ENCODE peak calls at places on chromosomes 6 and 20, in six cellular contexts. One of them, this sample, is unnamed.
A peak's percentile ranks its signal among the peaks of the same experiment; 100 is the strongest.

GRCh38 chr6:48933136-48933535 is 529.9 kb downstream of the MMUT start:
- DNase-seq in Jurkat, Clone E6-1: no peak
- DNase-seq in colonic mucosa: no peak
- DNase-seq in upper lobe of right lung: no peak
- DNase-seq in A549: no peak
- DNase-seq in stomach: no peak
- DNase-seq in this sample: no peak

GRCh38 chr6:42783876-42784738 is 2.3 kb downstream of the BICRAL start:
- DNase-seq in Jurkat, Clone E6-1: no peak
- DNase-seq in colonic mucosa: no peak
- DNase-seq in upper lobe of right lung: no peak
- DNase-seq in A549: no peak
- DNase-seq in stomach: no peak
- DNase-seq in this sample: no peak

GRCh38 chr20:5222919-5223634 is 93.7 kb downstream of the PROKR2 start:
- DNase-seq in Jurkat, Clone E6-1: peak; percentile 48
- DNase-seq in colonic mucosa: peak; percentile 65
- DNase-seq in upper lobe of right lung: no peak
- DNase-seq in A549: peak; percentile 71
- DNase-seq in stomach: peak; percentile 58
- DNase-seq in this sample: no peak

GRCh38 chr6:97524846-97525245 is 241.8 kb upstream of the MMS22L start:
- DNase-seq in Jurkat, Clone E6-1: no peak
- DNase-seq in colonic mucosa: no peak
- DNase-seq in upper lobe of right lung: no peak
- DNase-seq in A549: no peak
- DNase-seq in stomach: no peak
- DNase-seq in this sample: no peak

GRCh38 chr20:40654876-40655275 is 34.2 kb downstream of the MAFB start:
- DNase-seq in Jurkat, Clone E6-1: no peak
- DNase-seq in colonic mucosa: no peak
- DNase-seq in upper lobe of right lung: no peak
- DNase-seq in A549: no peak
- DNase-seq in stomach: no peak
- DNase-seq in this sample: no peak

GRCh38 chr6:71979911-71980310 is 93.6 kb downstream of the RIMS1 start:
- DNase-seq in Jurkat, Clone E6-1: no peak
- DNase-seq in colonic mucosa: no peak
- DNase-seq in upper lobe of right lung: no peak
- DNase-seq in A549: no peak
- DNase-seq in stomach: no peak
- DNase-seq in this sample: no peak

GRCh38 chr6:111038534-111039252 is 48.6 kb upstream of the SLC16A10 start:
- DNase-seq in Jurkat, Clone E6-1: no peak
- DNase-seq in colonic mucosa: no peak
- DNase-seq in upper lobe of right lung: no peak
- DNase-seq in A549: no peak
- DNase-seq in stomach: no peak
- DNase-seq in this sample: no peak

GRCh38 chr6:127190552-127190951 is 72.1 kb downstream of the RSPO3 start:
- DNase-seq in Jurkat, Clone E6-1: peak; percentile 21
- DNase-seq in colonic mucosa: no peak
- DNase-seq in upper lobe of right lung: no peak
- DNase-seq in A549: peak; percentile 4
- DNase-seq in stomach: no peak
- DNase-seq in this sample: no peak

GRCh38 chr6:134352786-134353480 is 35.0 kb upstream of the SGK1 start:
- DNase-seq in Jurkat, Clone E6-1: no peak
- DNase-seq in colonic mucosa: no peak
- DNase-seq in upper lobe of right lung: no peak
- DNase-seq in A549: no peak
- DNase-seq in stomach: no peak
- DNase-seq in this sample: no peak

GRCh38 chr6:1399085-1399780 is 9.9 kb downstream of the FOXF2 start:
- DNase-seq in Jurkat, Clone E6-1: no peak
- DNase-seq in colonic mucosa: no peak
- DNase-seq in upper lobe of right lung: no peak
- DNase-seq in A549: no peak
- DNase-seq in stomach: peak; percentile 15
- DNase-seq in this sample: no peak

GRCh38 chr6:136651982-136652381 is 101.8 kb upstream of the MAP7 start:
- DNase-seq in Jurkat, Clone E6-1: no peak
- DNase-seq in colonic mucosa: no peak
- DNase-seq in upper lobe of right lung: no peak
- DNase-seq in A549: no peak
- DNase-seq in stomach: no peak
- DNase-seq in this sample: no peak

GRCh38 chr6:40545954-40546353 is 41.2 kb downstream of the LRFN2 start:
- DNase-seq in Jurkat, Clone E6-1: no peak
- DNase-seq in colonic mucosa: no peak
- DNase-seq in upper lobe of right lung: peak; percentile 9
- DNase-seq in A549: no peak
- DNase-seq in stomach: no peak
- DNase-seq in this sample: peak; percentile 15

GRCh38 chr6:71205336-71205956 is 83.2 kb upstream of the OGFRL1 start:
- DNase-seq in Jurkat, Clone E6-1: no peak
- DNase-seq in colonic mucosa: no peak
- DNase-seq in upper lobe of right lung: no peak
- DNase-seq in A549: no peak
- DNase-seq in stomach: no peak
- DNase-seq in this sample: no peak

GRCh38 chr6:8710668-8711431 is 275.5 kb upstream of the SLC35B3 start:
- DNase-seq in Jurkat, Clone E6-1: no peak
- DNase-seq in colonic mucosa: no peak
- DNase-seq in upper lobe of right lung: no peak
- DNase-seq in A549: no peak
- DNase-seq in stomach: no peak
- DNase-seq in this sample: no peak

GRCh38 chr20:2606507-2607006 is 45.9 kb upstream of the NOP56 start:
- DNase-seq in Jurkat, Clone E6-1: no peak
- DNase-seq in colonic mucosa: no peak
- DNase-seq in upper lobe of right lung: no peak
- DNase-seq in A549: no peak
- DNase-seq in stomach: no peak
- DNase-seq in this sample: no peak

GRCh38 chr6:96923400-96923799 is 1.1 kb upstream of the KLHL32 start:
- DNase-seq in Jurkat, Clone E6-1: no peak
- DNase-seq in colonic mucosa: no peak
- DNase-seq in upper lobe of right lung: no peak
- DNase-seq in A549: no peak
- DNase-seq in stomach: no peak
- DNase-seq in this sample: no peak

GRCh38 chr20:6685181-6685582 is 82.3 kb upstream of the BMP2 start:
- DNase-seq in Jurkat, Clone E6-1: no peak
- DNase-seq in colonic mucosa: no peak
- DNase-seq in upper lobe of right lung: no peak
- DNase-seq in A549: no peak
- DNase-seq in stomach: no peak
- DNase-seq in this sample: no peak

GRCh38 chr6:84749181-84749580 is 15.2 kb downstream of the TBX18 start:
- DNase-seq in Jurkat, Clone E6-1: no peak
- DNase-seq in colonic mucosa: no peak
- DNase-seq in upper lobe of right lung: no peak
- DNase-seq in A549: no peak
- DNase-seq in stomach: no peak
- DNase-seq in this sample: no peak

GRCh38 chr6:30087876-30088275 is 12.3 kb upstream of the RNF39 start:
- DNase-seq in Jurkat, Clone E6-1: no peak
- DNase-seq in colonic mucosa: no peak
- DNase-seq in upper lobe of right lung: no peak
- DNase-seq in A549: no peak
- DNase-seq in stomach: no peak
- DNase-seq in this sample: no peak

GRCh38 chr20:59006167-59006863 is 739 bp downstream of the CTSZ start:
- DNase-seq in Jurkat, Clone E6-1: no peak
- DNase-seq in colonic mucosa: peak; percentile 58
- DNase-seq in upper lobe of right lung: peak; percentile 76
- DNase-seq in A549: no peak
- DNase-seq in stomach: no peak
- DNase-seq in this sample: no peak

GRCh38 chr20:50980071-50980681 is 21.6 kb downstream of the MOCS3 start:
- DNase-seq in Jurkat, Clone E6-1: no peak
- DNase-seq in colonic mucosa: no peak
- DNase-seq in upper lobe of right lung: no peak
- DNase-seq in A549: peak; percentile 82
- DNase-seq in stomach: no peak
- DNase-seq in this sample: no peak

GRCh38 chr6:170111141-170111664 is 179.7 kb downstream of the DLL1 start:
- DNase-seq in Jurkat, Clone E6-1: no peak
- DNase-seq in colonic mucosa: no peak
- DNase-seq in upper lobe of right lung: no peak
- DNase-seq in A549: no peak
- DNase-seq in stomach: no peak
- DNase-seq in this sample: no peak

GRCh38 chr20:36624068-36624813 is 18.7 kb downstream of the RAB5IF start:
- DNase-seq in Jurkat, Clone E6-1: no peak
- DNase-seq in colonic mucosa: peak; percentile 65
- DNase-seq in upper lobe of right lung: no peak
- DNase-seq in A549: no peak
- DNase-seq in stomach: peak; percentile 74
- DNase-seq in this sample: peak; percentile 71

GRCh38 chr6:25346064-25346463 is 66.9 kb downstream of the CARMIL1 start:
- DNase-seq in Jurkat, Clone E6-1: no peak
- DNase-seq in colonic mucosa: no peak
- DNase-seq in upper lobe of right lung: no peak
- DNase-seq in A549: no peak
- DNase-seq in stomach: no peak
- DNase-seq in this sample: no peak

GRCh38 chr6:149925253-149925973 is 2.5 kb upstream of the RAET1G start:
- DNase-seq in Jurkat, Clone E6-1: no peak
- DNase-seq in colonic mucosa: peak; percentile 46
- DNase-seq in upper lobe of right lung: peak; percentile 71
- DNase-seq in A549: no peak
- DNase-seq in stomach: no peak
- DNase-seq in this sample: no peak
- H3K4me3 ChIP-seq in Jurkat, Clone E6-1: no peak overlapping the region
- H3K4me3 ChIP-seq in colonic mucosa: peak overlapping the region; percentile 42
- H3K4me3 ChIP-seq in upper lobe of right lung: peak overlapping the region; percentile 58
- H3K4me3 ChIP-seq in A549: peak overlapping the region; percentile 39
- H3K4me3 ChIP-seq in stomach: peak overlapping the region; percentile 44
- H3K4me3 ChIP-seq in this sample: peak overlapping the region; percentile 24

GRCh38 chr20:25532015-25532751 is 53.1 kb downstream of the NINL start:
- DNase-seq in Jurkat, Clone E6-1: no peak
- DNase-seq in colonic mucosa: no peak
- DNase-seq in upper lobe of right lung: no peak
- DNase-seq in A549: no peak
- DNase-seq in stomach: no peak
- DNase-seq in this sample: no peak
- H3K4me3 ChIP-seq in Jurkat, Clone E6-1: no peak overlapping the region
- H3K4me3 ChIP-seq in colonic mucosa: no peak overlapping the region
- H3K4me3 ChIP-seq in upper lobe of right lung: no peak overlapping the region
- H3K4me3 ChIP-seq in A549: no peak overlapping the region
- H3K4me3 ChIP-seq in stomach: no peak overlapping the region
- H3K4me3 ChIP-seq in this sample: no peak overlapping the region

GRCh38 chr20:3744806-3745685 is 12.6 kb downstream of the HSPA12B start:
- DNase-seq in Jurkat, Clone E6-1: peak; percentile 60
- DNase-seq in colonic mucosa: peak; percentile 70
- DNase-seq in upper lobe of right lung: peak; percentile 94
- DNase-seq in A549: peak; percentile 94
- DNase-seq in stomach: peak; percentile 80
- DNase-seq in this sample: peak; percentile 63

GRCh38 chr20:3745686-3746173 is 13.2 kb downstream of the HSPA12B start:
- DNase-seq in Jurkat, Clone E6-1: no peak
- DNase-seq in colonic mucosa: no peak
- DNase-seq in upper lobe of right lung: no peak
- DNase-seq in A549: no peak
- DNase-seq in stomach: no peak
- DNase-seq in this sample: no peak

GRCh38 chr20:3741846-3742458 is 9.5 kb downstream of the HSPA12B start:
- DNase-seq in Jurkat, Clone E6-1: no peak
- DNase-seq in colonic mucosa: no peak
- DNase-seq in upper lobe of right lung: no peak
- DNase-seq in A549: no peak
- DNase-seq in stomach: no peak
- DNase-seq in this sample: no peak

GRCh38 chr20:3744037-3744436 is 11.6 kb downstream of the HSPA12B start:
- DNase-seq in Jurkat, Clone E6-1: no peak
- DNase-seq in colonic mucosa: no peak
- DNase-seq in upper lobe of right lung: no peak
- DNase-seq in A549: no peak
- DNase-seq in stomach: no peak
- DNase-seq in this sample: no peak

DNA sequence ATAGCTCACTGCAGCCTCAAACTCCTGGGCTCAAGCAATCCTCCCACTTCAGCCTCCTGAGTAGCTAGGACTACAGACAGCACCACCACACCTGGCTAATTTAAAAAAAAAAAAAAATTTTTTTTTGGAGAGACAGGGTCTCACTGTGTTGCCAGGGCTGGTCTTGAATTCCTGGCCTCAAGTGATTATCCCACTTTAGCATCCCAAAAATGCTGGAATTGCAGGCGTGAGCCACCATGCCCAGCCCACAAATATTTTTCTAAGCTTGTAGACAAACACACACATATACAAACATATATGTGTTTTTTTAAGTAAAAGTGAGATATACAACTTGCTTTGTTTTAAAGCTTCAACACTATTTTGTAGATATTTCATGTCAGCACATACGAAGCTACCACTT is 10.8 kb downstream of the HSPA12B start:
- DNase-seq in Jurkat, Clone E6-1: no peak
- DNase-seq in colonic mucosa: no peak
- DNase-seq in upper lobe of right lung: no peak
- DNase-seq in A549: no peak
- DNase-seq in stomach: no peak
- DNase-seq in this sample: no peak
- H3K4me3 ChIP-seq in Jurkat, Clone E6-1: no peak overlapping the region
- H3K4me3 ChIP-seq in colonic mucosa: no peak overlapping the region
- H3K4me3 ChIP-seq in upper lobe of right lung: no peak overlapping the region
- H3K4me3 ChIP-seq in A549: no peak overlapping the region
- H3K4me3 ChIP-seq in stomach: no peak overlapping the region
- H3K4me3 ChIP-seq in this sample: no peak overlapping the region

DNA sequence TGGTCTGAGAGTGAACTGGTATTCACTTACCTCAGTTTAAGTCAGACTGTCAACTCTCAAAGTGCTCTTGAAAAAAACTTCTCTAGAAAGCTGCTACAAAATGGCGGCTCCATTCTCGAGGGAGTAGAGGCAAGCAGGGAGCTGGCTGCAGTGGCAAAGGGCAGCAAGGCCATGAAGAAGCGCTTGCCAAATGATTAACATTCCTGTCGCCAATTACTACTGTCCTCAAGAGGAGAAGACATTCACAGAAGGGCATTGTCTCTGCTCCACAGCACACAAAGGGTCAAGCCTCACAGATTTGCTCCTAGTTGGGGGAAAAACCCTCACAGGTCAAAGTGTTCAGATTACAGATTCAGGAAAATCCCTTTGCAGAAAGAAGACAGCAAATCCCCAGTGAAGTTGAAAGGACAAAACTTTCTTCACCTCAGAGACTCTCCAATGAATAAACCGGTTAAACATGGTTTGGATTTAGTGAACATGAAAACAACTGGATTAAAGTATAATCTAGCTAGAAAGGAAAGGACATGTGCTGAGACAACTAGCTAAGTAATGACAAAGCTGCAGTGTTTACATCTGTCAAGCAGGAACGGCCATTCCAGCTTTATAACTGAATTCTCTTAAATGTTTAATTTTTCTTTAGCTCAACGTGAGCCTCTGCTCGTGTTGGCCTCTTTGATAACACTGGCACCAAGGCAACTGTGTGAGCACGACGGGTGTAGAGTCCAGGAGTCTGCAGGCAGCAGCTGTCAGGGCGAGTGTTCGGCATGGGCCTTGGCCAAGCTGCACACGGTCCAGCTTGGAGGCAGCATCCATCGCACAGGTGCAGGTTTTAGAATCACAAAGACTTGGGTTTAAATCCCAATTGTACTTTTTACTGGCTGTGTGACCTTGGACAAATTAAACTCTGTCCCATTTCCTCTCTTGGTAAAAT is 37.6 kb downstream of the NR2E1 start:
- DNase-seq in Jurkat, Clone E6-1: no peak
- DNase-seq in colonic mucosa: no peak
- DNase-seq in upper lobe of right lung: no peak
- DNase-seq in A549: no peak
- DNase-seq in stomach: no peak
- DNase-seq in this sample: no peak
- H3K4me3 ChIP-seq in Jurkat, Clone E6-1: no peak overlapping the region
- H3K4me3 ChIP-seq in colonic mucosa: no peak overlapping the region
- H3K4me3 ChIP-seq in upper lobe of right lung: no peak overlapping the region
- H3K4me3 ChIP-seq in A549: no peak overlapping the region
- H3K4me3 ChIP-seq in stomach: no peak overlapping the region
- H3K4me3 ChIP-seq in this sample: no peak overlapping the region

This sample was measured in Peyer's patch.